ENCODE peak calls at places on chromosome 9, in six cellular contexts. One of them, this sample, is unnamed.

GRCh38 chr9:22211588-22212360 is 202.7 kb upstream of the CDKN2B start:
- DNase-seq in breast epithelium: no peak
- DNase-seq in endodermal cell: no peak
- DNase-seq in SK-N-SH: no peak
- DNase-seq in esophagus squamous epithelium: no peak
- DNase-seq in bronchial epithelial cell: peak
- DNase-seq in this sample: no peak

GRCh38 chr9:20621553-20622329 is 558 bp downstream of the MLLT3 start:
- DNase-seq in breast epithelium: peak
- DNase-seq in esophagus squamous epithelium: peak
- DNase-seq in bronchial epithelial cell: no peak
- DNase-seq in endodermal cell: peak
- DNase-seq in SK-N-SH: peak
- DNase-seq in this sample: no peak

GRCh38 chr9:129486496-129487306 is 134.2 kb downstream of the C9orf50 start:
- DNase-seq in SK-N-SH: peak
- DNase-seq in endodermal cell: peak
- DNase-seq in breast epithelium: peak
- DNase-seq in bronchial epithelial cell: no peak
- DNase-seq in esophagus squamous epithelium: no peak
- DNase-seq in this sample: no peak

GRCh38 chr9:101369286-101369685 is 15.5 kb downstream of the BAAT start:
- DNase-seq in breast epithelium: no peak
- DNase-seq in bronchial epithelial cell: peak
- DNase-seq in esophagus squamous epithelium: no peak
- DNase-seq in SK-N-SH: no peak
- DNase-seq in endodermal cell: no peak
- DNase-seq in this sample: no peak

GRCh38 chr9:79809931-79810330 is 238.2 kb downstream of the TLE4 start:
- DNase-seq in SK-N-SH: no peak
- DNase-seq in esophagus squamous epithelium: no peak
- DNase-seq in endodermal cell: no peak
- DNase-seq in bronchial epithelial cell: peak
- DNase-seq in breast epithelium: no peak
- DNase-seq in this sample: no peak

GRCh38 chr9:125908138-125908537 is 161.0 kb downstream of the PBX3 start:
- DNase-seq in endodermal cell: peak
- DNase-seq in bronchial epithelial cell: no peak
- DNase-seq in esophagus squamous epithelium: no peak
- DNase-seq in breast epithelium: no peak
- DNase-seq in SK-N-SH: no peak
- DNase-seq in this sample: no peak

GRCh38 chr9:92669527-92669889 is 423 bp downstream of the IPPK start:
- DNase-seq in breast epithelium: no peak
- DNase-seq in esophagus squamous epithelium: no peak
- DNase-seq in SK-N-SH: peak
- DNase-seq in bronchial epithelial cell: no peak
- DNase-seq in endodermal cell: peak
- DNase-seq in this sample: no peak

GRCh38 chr9:134560206-134560605 is 81.4 kb upstream of the COL5A1 start:
- DNase-seq in esophagus squamous epithelium: no peak
- DNase-seq in SK-N-SH: no peak
- DNase-seq in breast epithelium: no peak
- DNase-seq in endodermal cell: peak
- DNase-seq in bronchial epithelial cell: no peak
- DNase-seq in this sample: no peak

GRCh38 chr9:128689293-128689770 is 310 bp downstream of the SET start:
- DNase-seq in esophagus squamous epithelium: no peak
- DNase-seq in endodermal cell: peak
- DNase-seq in SK-N-SH: peak
- DNase-seq in bronchial epithelial cell: no peak
- DNase-seq in breast epithelium: peak
- DNase-seq in this sample: no peak

GRCh38 chr9:78863531-78863930 is 566.6 kb downstream of the PSAT1 start:
- DNase-seq in SK-N-SH: no peak
- DNase-seq in endodermal cell: no peak
- DNase-seq in breast epithelium: no peak
- DNase-seq in bronchial epithelial cell: no peak
- DNase-seq in esophagus squamous epithelium: no peak
- DNase-seq in this sample: no peak

GRCh38 chr9:128721487-128722010 is 2.4 kb downstream of the ZDHHC12 start:
- DNase-seq in SK-N-SH: peak
- DNase-seq in bronchial epithelial cell: no peak
- DNase-seq in esophagus squamous epithelium: no peak
- DNase-seq in breast epithelium: no peak
- DNase-seq in endodermal cell: no peak
- DNase-seq in this sample: no peak

GRCh38 chr9:79569814-79570448 is 1.8 kb upstream of the TLE4 start:
- DNase-seq in bronchial epithelial cell: no peak
- DNase-seq in esophagus squamous epithelium: no peak
- DNase-seq in SK-N-SH: no peak
- DNase-seq in breast epithelium: no peak
- DNase-seq in endodermal cell: no peak
- DNase-seq in this sample: no peak

GRCh38 chr9:114914139-114914538 is 16.3 kb downstream of the TNFSF8 start:
- DNase-seq in SK-N-SH: no peak
- DNase-seq in endodermal cell: no peak
- DNase-seq in breast epithelium: no peak
- DNase-seq in bronchial epithelial cell: no peak
- DNase-seq in esophagus squamous epithelium: no peak
- DNase-seq in this sample: no peak
- TF ChIP-seq CTCF in SK-N-SH: peak
- TF ChIP-seq CTCF in endodermal cell: peak
- TF ChIP-seq CTCF in breast epithelium: no peak
- TF ChIP-seq CTCF in bronchial epithelial cell: no peak
- TF ChIP-seq CTCF in esophagus squamous epithelium: no peak
- TF ChIP-seq CTCF in this sample: no peak

GRCh38 chr9:37329576-37329975 is 92.9 kb upstream of the GRHPR start:
- DNase-seq in breast epithelium: no peak
- DNase-seq in esophagus squamous epithelium: no peak
- DNase-seq in SK-N-SH: peak
- DNase-seq in endodermal cell: no peak
- DNase-seq in bronchial epithelial cell: peak
- DNase-seq in this sample: no peak
- TF ChIP-seq CTCF in breast epithelium: no peak
- TF ChIP-seq CTCF in esophagus squamous epithelium: no peak
- TF ChIP-seq CTCF in SK-N-SH: peak
- TF ChIP-seq CTCF in endodermal cell: peak
- TF ChIP-seq CTCF in bronchial epithelial cell: peak
- TF ChIP-seq CTCF in this sample: peak

GRCh38 chr9:117335797-117336435 is 78.9 kb downstream of the ASTN2 start:
- DNase-seq in breast epithelium: no peak
- DNase-seq in SK-N-SH: peak
- DNase-seq in esophagus squamous epithelium: no peak
- DNase-seq in bronchial epithelial cell: no peak
- DNase-seq in endodermal cell: no peak
- DNase-seq in this sample: peak

GRCh38 chr9:117341161-117341560 is 73.7 kb downstream of the ASTN2 start:
- DNase-seq in bronchial epithelial cell: no peak
- DNase-seq in breast epithelium: no peak
- DNase-seq in esophagus squamous epithelium: no peak
- DNase-seq in SK-N-SH: no peak
- DNase-seq in endodermal cell: no peak
- DNase-seq in this sample: no peak

GRCh38 chr9:117343416-117343815 is 71.4 kb downstream of the ASTN2 start:
- DNase-seq in SK-N-SH: no peak
- DNase-seq in endodermal cell: no peak
- DNase-seq in breast epithelium: no peak
- DNase-seq in esophagus squamous epithelium: no peak
- DNase-seq in bronchial epithelial cell: peak
- DNase-seq in this sample: no peak

GRCh38 chr9:117344892-117345660 is 69.8 kb downstream of the ASTN2 start:
- DNase-seq in SK-N-SH: peak
- DNase-seq in endodermal cell: no peak
- DNase-seq in breast epithelium: no peak
- DNase-seq in bronchial epithelial cell: peak
- DNase-seq in esophagus squamous epithelium: no peak
- DNase-seq in this sample: peak

DNA sequence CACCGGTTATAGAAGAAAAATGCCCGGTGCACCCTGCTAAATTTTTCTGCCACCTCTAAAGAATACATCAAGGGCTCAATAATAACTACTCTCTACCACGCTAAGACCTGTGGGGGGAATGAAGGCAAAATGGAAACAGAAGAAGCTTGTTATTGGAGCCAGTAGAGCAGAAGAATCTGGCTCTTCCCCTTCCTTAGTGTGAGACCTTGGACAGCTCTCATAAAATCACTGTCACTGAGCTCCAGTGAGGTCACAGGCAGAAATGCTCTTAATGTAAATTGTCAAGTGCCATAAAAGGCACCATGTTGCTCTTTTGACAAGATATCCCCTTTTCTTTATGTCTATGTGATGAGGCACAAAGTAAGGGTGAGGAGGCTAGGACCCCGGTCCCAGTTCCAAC is 74.4 kb downstream of the ASTN2 start:
- DNase-seq in bronchial epithelial cell: no peak
- DNase-seq in SK-N-SH: no peak
- DNase-seq in endodermal cell: no peak
- DNase-seq in breast epithelium: no peak
- DNase-seq in esophagus squamous epithelium: no peak
- DNase-seq in this sample: no peak
- TF ChIP-seq CTCF in bronchial epithelial cell: no peak
- TF ChIP-seq CTCF in SK-N-SH: no peak
- TF ChIP-seq CTCF in endodermal cell: no peak
- TF ChIP-seq CTCF in breast epithelium: no peak
- TF ChIP-seq CTCF in esophagus squamous epithelium: no peak
- TF ChIP-seq CTCF in this sample: no peak

GRCh38 chr9:88041447-88041846 is 67.1 kb upstream of the CDK20 start:
- DNase-seq in bronchial epithelial cell: no peak
- DNase-seq in breast epithelium: no peak
- DNase-seq in endodermal cell: peak
- DNase-seq in SK-N-SH: peak
- DNase-seq in esophagus squamous epithelium: no peak
- DNase-seq in this sample: no peak
- TF ChIP-seq CTCF in bronchial epithelial cell: no peak
- TF ChIP-seq CTCF in breast epithelium: no peak
- TF ChIP-seq CTCF in endodermal cell: peak
- TF ChIP-seq CTCF in SK-N-SH: peak
- TF ChIP-seq CTCF in esophagus squamous epithelium: peak
- TF ChIP-seq CTCF in this sample: peak

GRCh38 chr9:88872171-88872946 is 118.9 kb upstream of the S1PR3 start:
- DNase-seq in SK-N-SH: no peak
- DNase-seq in bronchial epithelial cell: no peak
- DNase-seq in endodermal cell: no peak
- DNase-seq in esophagus squamous epithelium: no peak
- DNase-seq in breast epithelium: no peak
- DNase-seq in this sample: no peak

GRCh38 chr9:88871669-88872068 is 119.6 kb upstream of the S1PR3 start:
- DNase-seq in breast epithelium: no peak
- DNase-seq in esophagus squamous epithelium: no peak
- DNase-seq in endodermal cell: peak
- DNase-seq in SK-N-SH: no peak
- DNase-seq in bronchial epithelial cell: no peak
- DNase-seq in this sample: no peak

GRCh38 chr9:88873635-88874034 is 117.6 kb upstream of the S1PR3 start:
- DNase-seq in breast epithelium: no peak
- DNase-seq in endodermal cell: no peak
- DNase-seq in SK-N-SH: no peak
- DNase-seq in esophagus squamous epithelium: no peak
- DNase-seq in bronchial epithelial cell: no peak
- DNase-seq in this sample: no peak

GRCh38 chr9:88875394-88875793 is 115.9 kb upstream of the S1PR3 start:
- DNase-seq in SK-N-SH: no peak
- DNase-seq in bronchial epithelial cell: no peak
- DNase-seq in esophagus squamous epithelium: no peak
- DNase-seq in breast epithelium: no peak
- DNase-seq in endodermal cell: no peak
- DNase-seq in this sample: no peak

GRCh38 chr9:88874391-88874790 is 116.9 kb upstream of the S1PR3 start:
- DNase-seq in SK-N-SH: no peak
- DNase-seq in esophagus squamous epithelium: no peak
- DNase-seq in breast epithelium: no peak
- DNase-seq in endodermal cell: no peak
- DNase-seq in bronchial epithelial cell: peak
- DNase-seq in this sample: no peak
- TF ChIP-seq CTCF in SK-N-SH: peak
- TF ChIP-seq CTCF in esophagus squamous epithelium: no peak
- TF ChIP-seq CTCF in breast epithelium: no peak
- TF ChIP-seq CTCF in endodermal cell: no peak
- TF ChIP-seq CTCF in bronchial epithelial cell: peak
- TF ChIP-seq CTCF in this sample: no peak

GRCh38 chr9:109953813-109954489 is 174.0 kb downstream of the PALM2AKAP2 start:
- DNase-seq in breast epithelium: no peak
- DNase-seq in endodermal cell: no peak
- DNase-seq in SK-N-SH: no peak
- DNase-seq in bronchial epithelial cell: no peak
- DNase-seq in esophagus squamous epithelium: no peak
- DNase-seq in this sample: no peak
- TF ChIP-seq CTCF in breast epithelium: no peak
- TF ChIP-seq CTCF in endodermal cell: peak
- TF ChIP-seq CTCF in SK-N-SH: peak
- TF ChIP-seq CTCF in bronchial epithelial cell: no peak
- TF ChIP-seq CTCF in esophagus squamous epithelium: no peak
- TF ChIP-seq CTCF in this sample: no peak

GRCh38 chr9:115231116-115231515 is 113.2 kb upstream of the TNC start:
- DNase-seq in breast epithelium: no peak
- DNase-seq in endodermal cell: no peak
- DNase-seq in esophagus squamous epithelium: no peak
- DNase-seq in bronchial epithelial cell: no peak
- DNase-seq in SK-N-SH: no peak
- DNase-seq in this sample: no peak

GRCh38 chr9:115225459-115226116 is 107.6 kb upstream of the TNC start:
- DNase-seq in esophagus squamous epithelium: no peak
- DNase-seq in endodermal cell: no peak
- DNase-seq in breast epithelium: no peak
- DNase-seq in bronchial epithelial cell: no peak
- DNase-seq in SK-N-SH: no peak
- DNase-seq in this sample: no peak

GRCh38 chr9:115220339-115221009 is 102.5 kb upstream of the TNC start:
- DNase-seq in esophagus squamous epithelium: no peak
- DNase-seq in endodermal cell: no peak
- DNase-seq in SK-N-SH: no peak
- DNase-seq in bronchial epithelial cell: peak
- DNase-seq in breast epithelium: no peak
- DNase-seq in this sample: no peak

GRCh38 chr9:115229496-115229895 is 111.5 kb upstream of the TNC start:
- DNase-seq in esophagus squamous epithelium: no peak
- DNase-seq in bronchial epithelial cell: peak
- DNase-seq in endodermal cell: no peak
- DNase-seq in breast epithelium: no peak
- DNase-seq in SK-N-SH: no peak
- DNase-seq in this sample: no peak

GRCh38 chr9:115226152-115226551 is 108.2 kb upstream of the TNC start:
- DNase-seq in esophagus squamous epithelium: no peak
- DNase-seq in breast epithelium: no peak
- DNase-seq in SK-N-SH: no peak
- DNase-seq in bronchial epithelial cell: no peak
- DNase-seq in endodermal cell: no peak
- DNase-seq in this sample: no peak
- TF ChIP-seq CTCF in esophagus squamous epithelium: no peak
- TF ChIP-seq CTCF in breast epithelium: no peak
- TF ChIP-seq CTCF in SK-N-SH: no peak
- TF ChIP-seq CTCF in bronchial epithelial cell: no peak
- TF ChIP-seq CTCF in endodermal cell: peak
- TF ChIP-seq CTCF in this sample: peak

This sample was measured in D721Med.